ENCODE peak calls at places on chromosomes 3 and 15, in ten cellular contexts. O, M, W, B, A, G, P, V, Q and J are unnamed samples.

GRCh38 chr3:142850395-142851023 is 38.4 kb downstream of the PCOLCE2 start:
- DNase-seq in O (peak; percentile 68), G (no peak), Q (peak; percentile 96), P (peak; percentile 97), B (no peak), W (peak; percentile 41), A (peak; percentile 88), V (no peak), M (no peak), J (no peak)

GRCh38 chr15:70486451-70487379 is 276.6 kb downstream of the UACA start:
- DNase-seq in A (peak; percentile 88), V (no peak), B (no peak), W (peak; percentile 87), P (peak; percentile 97), O (peak; percentile 54), Q (peak; percentile 96), G (no peak), M (no peak), J (no peak)

GRCh38 chr3:3071136-3071535 is 39.0 kb downstream of the IL5RA start:
- DNase-seq in A (no peak), B (no peak), G (no peak), Q (no peak), M (no peak), O (no peak), W (no peak), V (no peak), P (no peak), J (no peak)

GRCh38 chr15:67943961-67944674 is 104.3 kb upstream of the RNU6-1 start:
- DNase-seq in B (no peak), A (no peak), G (no peak), Q (no peak), W (no peak), V (peak; percentile 40), M (no peak), P (no peak), O (no peak), J (no peak)

GRCh38 chr3:167450195-167450594 is 23.6 kb downstream of the SERPINI2 start:
- DNase-seq in M (no peak), B (no peak), W (no peak), O (no peak), V (no peak), P (no peak), Q (no peak), G (no peak), A (no peak), J (no peak)

GRCh38 chr3:45545476-45545875 is 49.1 kb upstream of the LIMD1 start:
- DNase-seq in M (peak; percentile 11), A (no peak), G (no peak), O (no peak), Q (no peak), V (no peak), P (no peak), B (no peak), W (no peak), J (no peak)

GRCh38 chr3:170740726-170741591 is 129.0 kb downstream of the RPL22L1 start:
- DNase-seq in G (no peak), W (no peak), A (peak; percentile 90), O (peak; percentile 95), M (peak; percentile 71), P (peak; percentile 83), B (peak; percentile 80), V (no peak), Q (peak; percentile 78), J (no peak)

GRCh38 chr3:171251842-171252241 is 208.4 kb downstream of the TNIK start:
- DNase-seq in G (no peak), P (peak; percentile 44), M (no peak), A (peak; percentile 12), W (no peak), V (no peak), O (no peak), B (no peak), Q (no peak), J (no peak)

GRCh38 chr3:41265011-41265545 is 65.8 kb downstream of the CTNNB1 start:
- DNase-seq in G (no peak), P (peak; percentile 70), Q (peak; percentile 67), V (no peak), M (no peak), A (no peak), W (no peak), B (no peak), O (no peak), J (no peak)

GRCh38 chr15:91593081-91593480 is 260.4 kb upstream of the SLCO3A1 start:
- DNase-seq in B (no peak), Q (peak; percentile 66), M (no peak), V (no peak), O (no peak), P (no peak), G (no peak), W (no peak), A (no peak), J (no peak)

GRCh38 chr3:140243536-140243935 is 308.6 kb downstream of the CLSTN2 start:
- DNase-seq in B (no peak), O (no peak), V (no peak), W (no peak), P (no peak), M (no peak), Q (no peak), A (no peak), G (no peak), J (no peak)

GRCh38 chr3:50347187-50347813 is 1.8 kb upstream of the ZMYND10 start:
- DNase-seq in G (peak; percentile 64), M (peak; percentile 86), O (peak; percentile 86), B (peak; percentile 50), V (peak; percentile 69), W (peak; percentile 50), Q (peak; percentile 31), P (peak; percentile 81), A (peak; percentile 80), J (peak; percentile 83)

GRCh38 chr3:122496529-122496928 is 18.2 kb downstream of the KPNA1 start:
- DNase-seq in A (no peak), P (no peak), V (no peak), G (no peak), B (no peak), Q (no peak), O (no peak), W (no peak), M (no peak), J (peak; percentile 29)

GRCh38 chr3:50390523-50391177 is 31.3 kb upstream of the TMEM115 start:
- DNase-seq in M (peak; percentile 97), B (no peak), V (peak; percentile 68), W (no peak), A (no peak), G (no peak), O (no peak), P (no peak), Q (no peak), J (no peak)

GRCh38 chr3:46566040-46566631 is at the start of gene LRRC2:
- DNase-seq in A (peak; percentile 79), W (no peak), Q (peak; percentile 50), M (peak; percentile 83), B (peak; percentile 86), O (peak; percentile 76), V (peak; percentile 73), P (peak; percentile 71), G (no peak), J (peak; percentile 43)

GRCh38 chr15:49190586-49190985 is 20.5 kb downstream of the GALK2 start:
- DNase-seq in A (no peak), B (no peak), W (peak; percentile 28), O (no peak), G (no peak), V (no peak), P (no peak), Q (no peak), M (no peak), J (peak; percentile 47)

GRCh38 chr3:45751537-45752242 is 44.6 kb downstream of the SLC6A20 start:
- DNase-seq in V (no peak), O (no peak), B (no peak), P (peak; percentile 17), A (no peak), W (no peak), G (no peak), Q (no peak), M (peak; percentile 72), J (no peak)

GRCh38 chr3:124701687-124702086 is 28.6 kb upstream of the UMPS start:
- DNase-seq in O (peak; percentile 83), V (no peak), G (no peak), A (peak; percentile 25), Q (peak; percentile 68), M (no peak), W (no peak), B (no peak), P (peak; percentile 71), J (no peak)

GRCh38 chr3:45988804-45989203 is 6.8 kb downstream of the FYCO1 start:
- DNase-seq in A (peak; percentile 65), V (no peak), Q (peak; percentile 89), B (no peak), P (peak; percentile 78), W (no peak), G (no peak), O (peak; percentile 79), M (no peak), J (no peak)

GRCh38 chr3:124560406-124561215 is 169.6 kb upstream of the UMPS start:
- DNase-seq in O (no peak), M (no peak), G (no peak), W (no peak), A (no peak), P (no peak), B (no peak), Q (no peak), V (no peak), J (no peak)

GRCh38 chr15:77474987-77475385 is 54.3 kb downstream of the HMG20A start:
- DNase-seq in V (no peak), P (no peak), A (no peak), B (no peak), Q (no peak), M (no peak), G (no peak), W (no peak), O (no peak), J (no peak)

GRCh38 chr3:150253622-150254021 is 154.5 kb upstream of the TSC22D2 start:
- DNase-seq in B (peak; percentile 29), A (no peak), M (no peak), O (no peak), G (no peak), Q (no peak), P (no peak), V (peak; percentile 19), W (peak; percentile 65), J (no peak)

GRCh38 chr3:4898454-4899313 is 80.6 kb upstream of the BHLHE40 start:
- DNase-seq in M (no peak), W (no peak), P (peak; percentile 70), Q (peak; percentile 46), O (no peak), V (no peak), G (no peak), A (no peak), B (no peak), J (no peak)

GRCh38 chr3:105686324-105686897 is 182.4 kb downstream of the CBLB start:
- DNase-seq in P (peak; percentile 59), B (peak; percentile 41), W (no peak), O (peak; percentile 74), G (no peak), M (no peak), Q (no peak), V (no peak), A (peak; percentile 65), J (peak; percentile 41)

GRCh38 chr3:125087768-125088391 is 32.1 kb upstream of the HEG1 start:
- DNase-seq in V (no peak), P (peak; percentile 62), G (no peak), Q (no peak), B (no peak), M (no peak), A (peak; percentile 54), W (no peak), O (peak; percentile 36), J (no peak)

GRCh38 chr3:45922950-45923590 is 20.2 kb upstream of the CXCR6 start:
- DNase-seq in A (no peak), W (no peak), G (no peak), Q (no peak), M (no peak), V (no peak), B (no peak), P (no peak), O (no peak), J (no peak)

GRCh38 chr3:177131927-177132636 is 65.2 kb downstream of the TBL1XR1 start:
- DNase-seq in W (no peak), V (no peak), P (no peak), M (no peak), O (no peak), Q (no peak), B (no peak), G (no peak), A (no peak), J (no peak)

GRCh38 chr3:100637197-100637631 is 27.8 kb downstream of the ADGRG7 start:
- DNase-seq in W (no peak), A (no peak), P (peak; percentile 20), V (no peak), G (no peak), Q (no peak), M (no peak), B (no peak), O (no peak), J (no peak)